ENCODE peak calls at places on chromosomes 3 and 15, in four cellular contexts. E is AG10803, Y is kidney, S is fibroblast of pulmonary artery. H is an unnamed sample.

GRCh38 chr3:46986782-46987484 is 7.5 kb downstream of the NBEAL2 start:
- DNase-seq in E (no peak), Y (peak), S (no peak), H (no peak)

GRCh38 chr3:54358969-54359648 is 236.8 kb downstream of the CACNA2D3 start:
- DNase-seq in E (no peak), Y (no peak), S (no peak), H (no peak)

GRCh38 chr3:14143826-14144225 is 19.0 kb downstream of the TMEM43 start:
- DNase-seq in E (peak), Y (peak), S (peak), H (peak)

GRCh38 chr3:33437556-33438283 is 2.5 kb downstream of the UBP1 start:
- DNase-seq in E (peak), Y (no peak), S (peak), H (peak)

GRCh38 chr15:94412979-94413741 is 181.8 kb downstream of the MCTP2 start:
- DNase-seq in E (peak), Y (no peak), S (peak), H (peak)

GRCh38 chr3:131167867-131168266 is 141.2 kb downstream of the NEK11 start:
- DNase-seq in E (no peak), Y (no peak), S (no peak), H (no peak)

GRCh38 chr3:4332991-4333390 is 29.8 kb downstream of the SETMAR start:
- DNase-seq in E (no peak), Y (no peak), S (no peak), H (no peak)

GRCh38 chr3:100516843-100517242 is 24.4 kb downstream of the TMEM45A start:
- DNase-seq in E (peak), Y (no peak), S (peak), H (peak)

GRCh38 chr15:70964058-70964457 is 71.4 kb downstream of the LRRC49 start:
- DNase-seq in E (no peak), Y (no peak), S (no peak), H (no peak)

GRCh38 chr15:74253276-74253921 is 17.3 kb downstream of the CCDC33 start:
- DNase-seq in E (peak), Y (no peak), S (no peak), H (no peak)

GRCh38 chr15:57911247-57911646 is 154.3 kb downstream of the ALDH1A2 start:
- DNase-seq in E (no peak), Y (peak), S (peak), H (peak)
- TF ChIP-seq CTCF in E (no peak), Y (no peak), S (no peak), H (no peak)

GRCh38 chr3:128176270-128176831 is 23.1 kb downstream of the EEFSEC start:
- DNase-seq in E (no peak), Y (no peak), S (no peak), H (no peak)

GRCh38 chr3:128175768-128176167 is 22.5 kb downstream of the EEFSEC start:
- DNase-seq in E (no peak), Y (no peak), S (no peak), H (no peak)

GRCh38 chr3:128174645-128175590 is 21.6 kb downstream of the EEFSEC start:
- DNase-seq in E (no peak), Y (no peak), S (peak), H (no peak)

GRCh38 chr3:128173241-128173640 is 20.0 kb downstream of the EEFSEC start:
- DNase-seq in E (no peak), Y (no peak), S (no peak), H (no peak)

GRCh38 chr3:128173849-128174248 is 20.6 kb downstream of the EEFSEC start:
- DNase-seq in E (no peak), Y (no peak), S (no peak), H (no peak)
- TF ChIP-seq CTCF in E (no peak), Y (no peak), S (no peak), H (no peak)

GRCh38 chr3:153927107-153927506 is 194.1 kb upstream of the ARHGEF26 start:
- DNase-seq in E (peak), Y (no peak), S (peak), H (peak)
- TF ChIP-seq CTCF in E (peak), Y (peak), S (peak), H (peak)

DNA sequence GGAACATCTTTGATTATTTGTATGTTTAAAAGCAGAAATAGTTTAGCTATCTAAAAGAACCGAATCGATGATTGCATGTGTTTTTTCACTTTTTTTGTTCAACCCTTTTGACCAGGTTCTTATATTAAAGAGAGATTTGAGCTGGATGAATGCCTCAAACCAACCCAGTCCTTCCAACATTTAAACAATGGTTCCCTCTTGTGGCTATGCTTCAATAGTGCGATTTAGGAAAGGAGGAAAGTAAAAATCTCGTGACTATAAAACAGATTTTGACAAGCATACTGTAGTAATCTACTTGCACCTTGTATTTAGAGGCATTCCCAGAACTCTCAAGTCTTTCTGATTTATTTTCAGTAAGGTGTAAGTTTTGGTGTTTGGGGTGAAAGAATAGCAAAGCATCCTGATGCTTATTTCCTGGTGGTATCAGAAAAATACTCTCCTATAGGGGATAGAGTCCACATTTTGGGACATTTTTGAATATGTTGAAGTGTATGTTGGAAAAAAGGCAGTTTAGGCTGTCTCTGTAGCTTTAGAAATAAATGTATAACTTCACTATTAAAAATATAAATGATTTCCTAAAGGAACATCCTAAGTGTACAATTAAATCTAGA is 159.6 kb upstream of the KCNH8 start:
- DNase-seq in E (no peak), Y (no peak), S (peak), H (peak)
- TF ChIP-seq CTCF in E (no peak), Y (peak), S (peak), H (no peak)